ENCODE peak calls at places on chromosomes 5 and 9, in nine cellular contexts. F, J, Q, P, N, B, U, R and W are unnamed samples. For H3K9me3 and H3K36me3, the result is how much of the 10 kb centered on the place peaks cover.

GRCh38 chr5:29992248-29992647 is 1201.2 kb upstream of the CDH6 start:
- DNase-seq in J (no peak), P (no peak), R (no peak), Q (no peak), F (no peak), N (no peak), U (no peak), B (no peak), W (no peak)

GRCh38 chr5:55241756-55242155 is 8.3 kb upstream of the CCNO start:
- DNase-seq in R (no peak), Q (no peak), U (no peak), F (no peak), B (no peak), J (no peak), N (no peak), P (no peak), W (no peak)

GRCh38 chr5:135213466-135214239 is 179.6 kb upstream of the PITX1 start:
- DNase-seq in N (no peak), R (no peak), B (peak), Q (no peak), U (no peak), P (no peak), J (no peak), F (no peak), W (no peak)

GRCh38 chr9:104256031-104256709 is 162.1 kb downstream of the SMC2 start:
- DNase-seq in N (no peak), R (no peak), P (no peak), U (no peak), F (no peak), J (no peak), Q (no peak), B (no peak), W (no peak)

GRCh38 chr5:33321026-33321425 is 119.7 kb upstream of the TARS1 start:
- DNase-seq in U (no peak), B (no peak), R (no peak), J (no peak), P (no peak), F (peak), Q (no peak), N (peak), W (no peak)

GRCh38 chr5:138789771-138790242 is 36.6 kb downstream of the CTNNA1 start:
- DNase-seq in Q (peak), U (peak), B (no peak), J (peak), P (no peak), F (no peak), N (no peak), R (no peak), W (peak)

GRCh38 chr5:38323645-38324295 is 65.4 kb downstream of the EGFLAM start:
- DNase-seq in P (no peak), F (peak), B (no peak), U (no peak), Q (no peak), N (no peak), R (no peak), J (no peak), W (no peak)

GRCh38 chr5:3303777-3304176 is 291.9 kb upstream of the IRX1 start:
- DNase-seq in J (no peak), B (no peak), Q (no peak), R (no peak), N (no peak), U (no peak), F (no peak), P (no peak), W (no peak)

GRCh38 chr5:127351418-127351817 is 60.8 kb downstream of the MEGF10 start:
- DNase-seq in U (no peak), P (no peak), R (no peak), Q (no peak), F (peak), J (no peak), N (no peak), B (no peak), W (no peak)

GRCh38 chr9:106487256-106487655 is 375.7 kb upstream of the ZNF462 start:
- DNase-seq in P (no peak), U (no peak), B (no peak), R (no peak), F (no peak), Q (no peak), J (no peak), N (no peak), W (no peak)

GRCh38 chr5:674630-675011 is 18.5 kb downstream of the TPPP start:
- DNase-seq in F (no peak), N (no peak), J (no peak), R (no peak), P (no peak), B (no peak), Q (no peak), U (no peak), W (no peak)

GRCh38 chr5:137710086-137710485 is 25.8 kb downstream of the KLHL3 start:
- DNase-seq in R (no peak), J (no peak), P (no peak), Q (no peak), N (no peak), U (no peak), F (no peak), B (no peak), W (no peak)

GRCh38 chr5:36006161-36006560 is 15.0 kb upstream of the UGT3A1 start:
- DNase-seq in Q (no peak), B (no peak), U (no peak), J (no peak), F (no peak), P (no peak), N (no peak), R (no peak), W (no peak)

GRCh38 chr9:131707677-131708612 is 31.9 kb downstream of the RAPGEF1 start:
- DNase-seq in N (no peak), J (no peak), P (peak), F (peak), Q (no peak), U (peak), B (peak), R (peak), W (no peak)

GRCh38 chr9:2469681-2470141 is 151.9 kb upstream of the VLDLR start:
- DNase-seq in J (no peak), Q (no peak), P (peak), U (peak), R (no peak), N (no peak), F (no peak), B (no peak), W (no peak)

GRCh38 chr9:35136866-35137265 is 21.2 kb upstream of the ATOSB start:
- DNase-seq in F (no peak), R (no peak), J (no peak), Q (no peak), B (no peak), P (no peak), N (no peak), U (no peak), W (no peak)

GRCh38 chr9:81724242-81724889 is 35.0 kb upstream of the TLE1 start:
- DNase-seq in B (no peak), F (peak), R (no peak), J (no peak), P (no peak), U (no peak), Q (no peak), N (no peak), W (no peak)

GRCh38 chr5:37871023-37871815 is 31.4 kb upstream of the GDNF start:
- DNase-seq in Q (no peak), J (no peak), P (no peak), B (no peak), U (no peak), F (peak), N (no peak), R (no peak), W (no peak)

GRCh38 chr9:38018964-38019602 is 49.9 kb downstream of the SHB start:
- DNase-seq in R (no peak), Q (peak), B (no peak), N (no peak), J (no peak), P (peak), U (no peak), F (peak), W (no peak)

GRCh38 chr9:13810510-13810909 is 503.4 kb downstream of the NFIB start:
- DNase-seq in P (peak), R (no peak), N (no peak), U (no peak), B (no peak), Q (no peak), F (peak), J (no peak), W (no peak)

GRCh38 chr9:124835026-124835501 is 18.2 kb upstream of the WDR38 start:
- DNase-seq in F (peak), Q (no peak), U (no peak), J (no peak), P (no peak), B (peak), R (no peak), N (peak), W (no peak)

GRCh38 chr5:109748545-109748944 is 58.8 kb downstream of the MAN2A1 start:
- DNase-seq in F (peak), N (no peak), Q (no peak), B (no peak), J (no peak), R (no peak), U (no peak), P (no peak), W (no peak)

GRCh38 chr5:173916233-173916632 is 28.1 kb downstream of the CPEB4 start:
- DNase-seq in N (no peak), F (no peak), B (no peak), R (no peak), Q (no peak), U (no peak), J (no peak), P (no peak), W (no peak)

GRCh38 chr5:56350595-56351170 is 117.6 kb upstream of the ANKRD55 start:
- DNase-seq in U (no peak), B (peak), F (peak), J (no peak), R (no peak), Q (no peak), N (peak), P (peak), W (no peak)

GRCh38 chr5:148666353-148666752 is 12.0 kb upstream of the HTR4 start:
- DNase-seq in R (no peak), B (no peak), U (no peak), P (no peak), N (no peak), J (no peak), Q (no peak), F (no peak), W (no peak)

GRCh38 chr5:125134216-125135081 is 388.0 kb upstream of the ZNF608 start:
- DNase-seq in B (no peak), U (no peak), J (no peak), F (peak), P (no peak), Q (peak), R (no peak), N (no peak), W (no peak)

GRCh38 chr9:93336720-93337119 is 114.8 kb upstream of the FAM120A start:
- DNase-seq in P (no peak), Q (no peak), J (no peak), F (no peak), B (no peak), N (no peak), R (no peak), U (no peak), W (no peak)
- H3K9me3 ChIP-seq in P (under half), Q (under half), J (under half), F (under half), B (under half), N (under half), R (under half), U (under half), W (under half)

GRCh38 chr9:135927195-135928013 is 20.1 kb upstream of the CAMSAP1 start:
- DNase-seq in B (no peak), P (no peak), F (no peak), Q (no peak), U (no peak), R (peak), N (no peak), J (no peak), W (no peak)

GRCh38 chr9:135928074-135928730 is 20.9 kb upstream of the CAMSAP1 start:
- DNase-seq in R (peak), F (no peak), N (no peak), B (no peak), U (no peak), Q (no peak), J (no peak), P (peak), W (no peak)

GRCh38 chr9:135930446-135931345 is 23.4 kb upstream of the CAMSAP1 start:
- DNase-seq in J (no peak), F (no peak), B (no peak), N (no peak), Q (no peak), U (no peak), P (no peak), R (peak), W (no peak)

GRCh38 chr9:135929656-135930445 is 22.5 kb upstream of the CAMSAP1 start:
- DNase-seq in N (no peak), F (no peak), U (no peak), R (peak), Q (no peak), P (no peak), J (no peak), B (no peak), W (no peak)

GRCh38 chr9:135928731-135929655 is 21.6 kb upstream of the CAMSAP1 start:
- DNase-seq in B (no peak), N (no peak), J (no peak), F (no peak), U (no peak), P (no peak), R (peak), Q (no peak), W (no peak)
- H3K36me3 ChIP-seq in B (under half), N (under half), J (under half), F (under half), U (under half), P (under half), R (under half), Q (under half), W (under half)

GRCh38 chr9:135401218-135401617 is 78.4 kb upstream of the PPP1R26 start:
- DNase-seq in F (no peak), Q (no peak), N (no peak), U (no peak), R (no peak), P (no peak), B (no peak), J (no peak), W (no peak)
- H3K9me3 ChIP-seq in F (under half), Q (under half), N (under half), U (under half), R (under half), P (under half), B (under half), J (under half), W (under half)

GRCh38 chr5:96881511-96882115 is 5.3 kb downstream of the ERAP2 start:
- DNase-seq in Q (no peak), N (no peak), U (no peak), B (no peak), R (no peak), J (no peak), P (no peak), F (peak), W (no peak)

GRCh38 chr5:96883871-96884270 is 7.6 kb downstream of the ERAP2 start:
- DNase-seq in R (no peak), J (no peak), F (no peak), P (no peak), U (no peak), N (no peak), Q (no peak), B (no peak), W (no peak)

GRCh38 chr5:96880402-96881164 is 4.3 kb downstream of the ERAP2 start:
- DNase-seq in R (no peak), F (peak), N (no peak), P (no peak), U (no peak), J (no peak), B (no peak), Q (no peak), W (no peak)

GRCh38 chr5:96885518-96886338 is 9.4 kb downstream of the ERAP2 start:
- DNase-seq in J (peak), F (peak), B (peak), U (peak), R (no peak), Q (no peak), P (no peak), N (no peak), W (no peak)

GRCh38 chr5:96884995-96885394 is 8.7 kb downstream of the ERAP2 start:
- DNase-seq in J (no peak), N (no peak), P (no peak), U (no peak), F (no peak), Q (no peak), R (no peak), B (no peak), W (no peak)
- H3K36me3 ChIP-seq in J (half or more), N (under half), P (under half), U (half or more), F (under half), Q (under half), R (under half), B (half or more), W (under half)

DNA sequence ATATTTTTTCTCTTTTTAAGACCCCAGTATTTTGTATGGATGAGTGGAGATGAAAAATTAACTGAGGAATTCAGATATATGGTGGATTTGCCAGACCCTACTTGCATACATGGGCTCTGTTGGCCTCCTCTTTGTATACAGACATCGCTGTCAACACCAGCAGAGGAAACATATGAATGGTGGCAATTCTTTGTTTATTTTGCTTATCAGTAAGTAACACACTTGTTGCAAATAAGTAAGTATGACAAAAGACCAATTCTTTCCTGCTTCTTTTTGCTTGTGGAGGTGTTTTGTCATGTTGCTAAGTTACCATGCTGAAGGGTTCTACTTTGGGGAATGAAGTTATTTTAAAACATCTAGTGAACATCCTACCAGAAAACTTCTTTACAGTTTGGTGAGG is 298.2 kb downstream of the KIF4B start:
- DNase-seq in R (no peak), P (no peak), B (no peak), U (no peak), Q (no peak), N (no peak), F (no peak), J (no peak), W (no peak)
- H3K9me3 ChIP-seq in R (under half), P (under half), B (under half), U (under half), Q (under half), N (under half), F (under half), J (under half), W (under half)